ENCODE peak calls at places on chromosome 19, in seven cellular contexts. One of them, this sample, is unnamed.

GRCh38 chr19:42846597-42846996 is 32.9 kb downstream of the PSG1 start:
- DNase-seq in stimulated activated CD4-positive, alpha-beta T cell treated with anti-CD3 and anti-CD28 coated beads, Interleukin-1b, Interleukin-23, amount 100 ng/mL, for 1 hour: no peak
- DNase-seq in stimulated activated CD8-positive, alpha-beta memory T cell treated with anti-CD3 and anti-CD28 coated beads, Interleukin-15, amount 100 ng/mL, for 4 hours: no peak
- DNase-seq in heart right ventricle: no peak
- DNase-seq in activated naive CD4-positive, alpha-beta T cell treated with anti-CD3 and anti-CD28 coated beads for 36 hours: no peak
- DNase-seq in osteoblast: no peak
- DNase-seq in stromal cell of bone marrow: no peak
- DNase-seq in this sample: no peak

GRCh38 chr19:10419200-10419645 is 1.1 kb upstream of the PDE4A start:
- DNase-seq in activated naive CD4-positive, alpha-beta T cell treated with anti-CD3 and anti-CD28 coated beads for 36 hours: no peak
- DNase-seq in stimulated activated CD8-positive, alpha-beta memory T cell treated with anti-CD3 and anti-CD28 coated beads, Interleukin-15, amount 100 ng/mL, for 4 hours: no peak
- DNase-seq in heart right ventricle: no peak
- DNase-seq in osteoblast: peak
- DNase-seq in stromal cell of bone marrow: no peak
- DNase-seq in stimulated activated CD4-positive, alpha-beta T cell treated with anti-CD3 and anti-CD28 coated beads, Interleukin-1b, Interleukin-23, amount 100 ng/mL, for 1 hour: no peak
- DNase-seq in this sample: no peak

GRCh38 chr19:57664269-57665127 is 4.2 kb upstream of the ZSCAN4 start:
- DNase-seq in osteoblast: peak
- DNase-seq in activated naive CD4-positive, alpha-beta T cell treated with anti-CD3 and anti-CD28 coated beads for 36 hours: peak
- DNase-seq in heart right ventricle: peak
- DNase-seq in stimulated activated CD4-positive, alpha-beta T cell treated with anti-CD3 and anti-CD28 coated beads, Interleukin-1b, Interleukin-23, amount 100 ng/mL, for 1 hour: no peak
- DNase-seq in stimulated activated CD8-positive, alpha-beta memory T cell treated with anti-CD3 and anti-CD28 coated beads, Interleukin-15, amount 100 ng/mL, for 4 hours: no peak
- DNase-seq in stromal cell of bone marrow: peak
- DNase-seq in this sample: no peak

GRCh38 chr19:10884273-10884672 is 12.9 kb downstream of the CARM1 start:
- DNase-seq in activated naive CD4-positive, alpha-beta T cell treated with anti-CD3 and anti-CD28 coated beads for 36 hours: no peak
- DNase-seq in stromal cell of bone marrow: peak
- DNase-seq in stimulated activated CD8-positive, alpha-beta memory T cell treated with anti-CD3 and anti-CD28 coated beads, Interleukin-15, amount 100 ng/mL, for 4 hours: no peak
- DNase-seq in heart right ventricle: no peak
- DNase-seq in stimulated activated CD4-positive, alpha-beta T cell treated with anti-CD3 and anti-CD28 coated beads, Interleukin-1b, Interleukin-23, amount 100 ng/mL, for 1 hour: no peak
- DNase-seq in osteoblast: peak
- DNase-seq in this sample: no peak

GRCh38 chr19:3625996-3626472 is 556 bp downstream of the CACTIN start:
- DNase-seq in stimulated activated CD8-positive, alpha-beta memory T cell treated with anti-CD3 and anti-CD28 coated beads, Interleukin-15, amount 100 ng/mL, for 4 hours: no peak
- DNase-seq in heart right ventricle: no peak
- DNase-seq in osteoblast: peak
- DNase-seq in stimulated activated CD4-positive, alpha-beta T cell treated with anti-CD3 and anti-CD28 coated beads, Interleukin-1b, Interleukin-23, amount 100 ng/mL, for 1 hour: no peak
- DNase-seq in activated naive CD4-positive, alpha-beta T cell treated with anti-CD3 and anti-CD28 coated beads for 36 hours: no peak
- DNase-seq in stromal cell of bone marrow: no peak
- DNase-seq in this sample: no peak

GRCh38 chr19:38944981-38945506 is 14.3 kb downstream of the MRPS12 start:
- DNase-seq in activated naive CD4-positive, alpha-beta T cell treated with anti-CD3 and anti-CD28 coated beads for 36 hours: no peak
- DNase-seq in stimulated activated CD8-positive, alpha-beta memory T cell treated with anti-CD3 and anti-CD28 coated beads, Interleukin-15, amount 100 ng/mL, for 4 hours: no peak
- DNase-seq in stimulated activated CD4-positive, alpha-beta T cell treated with anti-CD3 and anti-CD28 coated beads, Interleukin-1b, Interleukin-23, amount 100 ng/mL, for 1 hour: no peak
- DNase-seq in stromal cell of bone marrow: no peak
- DNase-seq in heart right ventricle: no peak
- DNase-seq in osteoblast: peak
- DNase-seq in this sample: no peak

GRCh38 chr19:44643605-44644390 is at the start of gene PVR:
- DNase-seq in osteoblast: peak
- DNase-seq in stimulated activated CD4-positive, alpha-beta T cell treated with anti-CD3 and anti-CD28 coated beads, Interleukin-1b, Interleukin-23, amount 100 ng/mL, for 1 hour: no peak
- DNase-seq in stromal cell of bone marrow: no peak
- DNase-seq in stimulated activated CD8-positive, alpha-beta memory T cell treated with anti-CD3 and anti-CD28 coated beads, Interleukin-15, amount 100 ng/mL, for 4 hours: no peak
- DNase-seq in activated naive CD4-positive, alpha-beta T cell treated with anti-CD3 and anti-CD28 coated beads for 36 hours: peak
- DNase-seq in heart right ventricle: peak
- DNase-seq in this sample: peak

GRCh38 chr19:57099199-57099661 is 20.6 kb upstream of the USP29 start:
- DNase-seq in heart right ventricle: peak
- DNase-seq in osteoblast: peak
- DNase-seq in stromal cell of bone marrow: peak
- DNase-seq in stimulated activated CD8-positive, alpha-beta memory T cell treated with anti-CD3 and anti-CD28 coated beads, Interleukin-15, amount 100 ng/mL, for 4 hours: no peak
- DNase-seq in activated naive CD4-positive, alpha-beta T cell treated with anti-CD3 and anti-CD28 coated beads for 36 hours: peak
- DNase-seq in stimulated activated CD4-positive, alpha-beta T cell treated with anti-CD3 and anti-CD28 coated beads, Interleukin-1b, Interleukin-23, amount 100 ng/mL, for 1 hour: peak
- DNase-seq in this sample: peak

GRCh38 chr19:5138606-5139594 is 170.0 kb downstream of the KDM4B start:
- DNase-seq in stromal cell of bone marrow: peak
- DNase-seq in osteoblast: peak
- DNase-seq in activated naive CD4-positive, alpha-beta T cell treated with anti-CD3 and anti-CD28 coated beads for 36 hours: peak
- DNase-seq in heart right ventricle: peak
- DNase-seq in stimulated activated CD8-positive, alpha-beta memory T cell treated with anti-CD3 and anti-CD28 coated beads, Interleukin-15, amount 100 ng/mL, for 4 hours: peak
- DNase-seq in stimulated activated CD4-positive, alpha-beta T cell treated with anti-CD3 and anti-CD28 coated beads, Interleukin-1b, Interleukin-23, amount 100 ng/mL, for 1 hour: peak
- DNase-seq in this sample: peak

GRCh38 chr19:17073869-17074627 is 1.2 kb downstream of the HAUS8 start:
- DNase-seq in stimulated activated CD4-positive, alpha-beta T cell treated with anti-CD3 and anti-CD28 coated beads, Interleukin-1b, Interleukin-23, amount 100 ng/mL, for 1 hour: no peak
- DNase-seq in stimulated activated CD8-positive, alpha-beta memory T cell treated with anti-CD3 and anti-CD28 coated beads, Interleukin-15, amount 100 ng/mL, for 4 hours: no peak
- DNase-seq in stromal cell of bone marrow: no peak
- DNase-seq in heart right ventricle: no peak
- DNase-seq in activated naive CD4-positive, alpha-beta T cell treated with anti-CD3 and anti-CD28 coated beads for 36 hours: no peak
- DNase-seq in osteoblast: peak
- DNase-seq in this sample: no peak

GRCh38 chr19:33047422-33047821 is 17.3 kb downstream of the RHPN2 start:
- DNase-seq in activated naive CD4-positive, alpha-beta T cell treated with anti-CD3 and anti-CD28 coated beads for 36 hours: no peak
- DNase-seq in stromal cell of bone marrow: no peak
- DNase-seq in stimulated activated CD8-positive, alpha-beta memory T cell treated with anti-CD3 and anti-CD28 coated beads, Interleukin-15, amount 100 ng/mL, for 4 hours: no peak
- DNase-seq in heart right ventricle: no peak
- DNase-seq in osteoblast: no peak
- DNase-seq in stimulated activated CD4-positive, alpha-beta T cell treated with anti-CD3 and anti-CD28 coated beads, Interleukin-1b, Interleukin-23, amount 100 ng/mL, for 1 hour: no peak
- DNase-seq in this sample: no peak

GRCh38 chr19:47608908-47609879 is at the start of gene BICRA:
- DNase-seq in osteoblast: peak
- DNase-seq in activated naive CD4-positive, alpha-beta T cell treated with anti-CD3 and anti-CD28 coated beads for 36 hours: peak
- DNase-seq in stimulated activated CD8-positive, alpha-beta memory T cell treated with anti-CD3 and anti-CD28 coated beads, Interleukin-15, amount 100 ng/mL, for 4 hours: peak
- DNase-seq in stromal cell of bone marrow: no peak
- DNase-seq in stimulated activated CD4-positive, alpha-beta T cell treated with anti-CD3 and anti-CD28 coated beads, Interleukin-1b, Interleukin-23, amount 100 ng/mL, for 1 hour: peak
- DNase-seq in heart right ventricle: peak
- DNase-seq in this sample: peak